ENCODE peak calls at places on chromosomes 12 and 14, in four cellular contexts. Q is HCT116, H is HepG2, P is K562. G is an unnamed sample.

GRCh38 chr14:68667313-68667791 is 125.5 kb downstream of the ZFP36L1 start:
- DNase-seq in Q (no peak), H (no peak), P (no peak), G (no peak)

GRCh38 chr12:76083246-76083735 is 1.2 kb downstream of the NAP1L1 start:
- DNase-seq in Q (no peak), H (no peak), P (no peak), G (no peak)

GRCh38 chr14:70254476-70254961 is 65.8 kb upstream of the SLC8A3 start:
- DNase-seq in Q (no peak), H (peak), P (peak), G (no peak)

GRCh38 chr12:51917041-51917590 is 9.8 kb downstream of the ACVRL1 start:
- DNase-seq in Q (no peak), H (no peak), P (no peak), G (no peak)

GRCh38 chr14:38056270-38056669 is 151.4 kb upstream of the SSTR1 start:
- DNase-seq in Q (no peak), H (no peak), P (no peak), G (no peak)

GRCh38 chr12:121811434-121812319 is 7.9 kb downstream of the SETD1B start:
- DNase-seq in Q (no peak), H (peak), P (peak), G (no peak)

GRCh38 chr14:24298892-24299254 is 707 bp downstream of the DHRS1 start:
- DNase-seq in Q (peak), H (peak), P (peak), G (no peak)

GRCh38 chr14:55123101-55123500 is 6.0 kb upstream of the LGALS3 start:
- DNase-seq in Q (no peak), H (no peak), P (no peak), G (no peak)

GRCh38 chr14:32939254-32940065 is 781 bp downstream of the NPAS3 start:
- DNase-seq in Q (no peak), H (no peak), P (no peak), G (no peak)

GRCh38 chr12:95731519-95731958 is 59.0 kb downstream of the NTN4 start:
- DNase-seq in Q (no peak), H (no peak), P (no peak), G (no peak)

GRCh38 chr12:86249856-86250255 is 6.3 kb downstream of the MGAT4C start:
- DNase-seq in Q (no peak), H (no peak), P (no peak), G (no peak)

GRCh38 chr12:124422570-124423523 is 128.0 kb downstream of the RFLNA start:
- DNase-seq in Q (peak), H (peak), P (peak), G (no peak)

GRCh38 chr14:99511421-99512109 is 30.4 kb downstream of the CCNK start:
- DNase-seq in Q (no peak), H (no peak), P (no peak), G (no peak)

GRCh38 chr14:51202914-51203665 is 37.0 kb upstream of the TMX1 start:
- DNase-seq in Q (no peak), H (no peak), P (no peak), G (no peak)

GRCh38 chr12:5435161-5435560 is 3.3 kb downstream of the NTF3 start:
- DNase-seq in Q (no peak), H (no peak), P (no peak), G (no peak)

GRCh38 chr12:44851586-44851985 is 24.5 kb downstream of the NELL2 start:
- DNase-seq in Q (no peak), H (no peak), P (no peak), G (no peak)

GRCh38 chr14:62934439-62934838 is 110.8 kb downstream of the KCNH5 start:
- DNase-seq in Q (no peak), H (no peak), P (no peak), G (no peak)

GRCh38 chr12:27555928-27556778 is 32.1 kb downstream of the PPFIBP1 start:
- DNase-seq in Q (no peak), H (no peak), P (no peak), G (no peak)

GRCh38 chr14:106218189-106218588 is 691.8 kb downstream of the TMEM121 start:
- DNase-seq in Q (no peak), H (no peak), P (no peak), G (no peak)
- TF ChIP-seq CTCF in Q (no peak), H (no peak), P (no peak), G (no peak)

GRCh38 chr12:127625372-127625771 is 641.6 kb upstream of the TMEM132C start:
- DNase-seq in Q (no peak), H (no peak), P (no peak), G (no peak)
- TF ChIP-seq TCF7L2 in Q (no peak), H (no peak), P (no peak), G (no peak)

DNA sequence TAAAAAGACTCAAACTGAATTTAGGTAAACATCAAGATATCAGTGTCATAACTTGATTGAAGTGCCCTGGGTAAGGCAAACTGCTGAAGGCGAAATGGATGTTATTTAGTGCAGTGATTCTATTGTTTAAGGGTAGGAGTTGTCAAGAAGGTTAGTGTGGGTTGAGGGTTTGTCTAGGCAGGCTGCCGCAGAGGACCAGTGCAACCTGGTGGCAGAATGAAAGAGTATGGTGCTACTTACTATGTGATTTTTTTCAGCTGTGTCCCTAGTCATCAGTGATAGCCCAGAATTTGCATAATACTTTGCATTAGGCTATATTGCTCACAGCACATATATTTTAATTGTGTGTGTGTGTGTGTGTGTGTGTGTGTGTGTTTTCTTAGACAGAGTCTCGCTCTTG is 1127.0 kb downstream of the GALC start:
- DNase-seq in Q (no peak), H (no peak), P (no peak), G (no peak)
- TF ChIP-seq CTCF in Q (no peak), H (peak), P (no peak), G (no peak)

DNA sequence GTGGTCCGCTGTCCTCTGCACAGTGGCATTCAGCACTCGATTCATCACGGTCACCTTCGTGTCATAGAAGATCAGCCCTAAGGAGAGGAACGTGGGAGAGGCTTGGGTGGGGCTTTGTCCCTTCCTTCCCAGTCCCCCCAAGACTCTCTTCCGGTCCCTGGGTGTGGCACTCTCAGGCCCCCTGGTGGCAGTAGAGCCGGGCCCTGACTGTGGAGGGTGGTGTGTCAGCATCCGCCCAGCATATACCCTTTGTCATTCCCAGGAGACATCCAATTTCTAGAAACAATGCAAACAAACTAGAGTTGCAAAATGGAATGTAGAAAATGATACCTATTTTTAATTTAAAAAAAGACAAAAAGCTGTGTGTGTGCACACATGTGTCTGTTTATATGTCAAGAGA is 45.0 kb downstream of the TRAFD1 start:
- DNase-seq in Q (no peak), H (no peak), P (peak), G (no peak)
- TF ChIP-seq TCF7L2 in Q (no peak), H (no peak), P (no peak), G (no peak)

DNA sequence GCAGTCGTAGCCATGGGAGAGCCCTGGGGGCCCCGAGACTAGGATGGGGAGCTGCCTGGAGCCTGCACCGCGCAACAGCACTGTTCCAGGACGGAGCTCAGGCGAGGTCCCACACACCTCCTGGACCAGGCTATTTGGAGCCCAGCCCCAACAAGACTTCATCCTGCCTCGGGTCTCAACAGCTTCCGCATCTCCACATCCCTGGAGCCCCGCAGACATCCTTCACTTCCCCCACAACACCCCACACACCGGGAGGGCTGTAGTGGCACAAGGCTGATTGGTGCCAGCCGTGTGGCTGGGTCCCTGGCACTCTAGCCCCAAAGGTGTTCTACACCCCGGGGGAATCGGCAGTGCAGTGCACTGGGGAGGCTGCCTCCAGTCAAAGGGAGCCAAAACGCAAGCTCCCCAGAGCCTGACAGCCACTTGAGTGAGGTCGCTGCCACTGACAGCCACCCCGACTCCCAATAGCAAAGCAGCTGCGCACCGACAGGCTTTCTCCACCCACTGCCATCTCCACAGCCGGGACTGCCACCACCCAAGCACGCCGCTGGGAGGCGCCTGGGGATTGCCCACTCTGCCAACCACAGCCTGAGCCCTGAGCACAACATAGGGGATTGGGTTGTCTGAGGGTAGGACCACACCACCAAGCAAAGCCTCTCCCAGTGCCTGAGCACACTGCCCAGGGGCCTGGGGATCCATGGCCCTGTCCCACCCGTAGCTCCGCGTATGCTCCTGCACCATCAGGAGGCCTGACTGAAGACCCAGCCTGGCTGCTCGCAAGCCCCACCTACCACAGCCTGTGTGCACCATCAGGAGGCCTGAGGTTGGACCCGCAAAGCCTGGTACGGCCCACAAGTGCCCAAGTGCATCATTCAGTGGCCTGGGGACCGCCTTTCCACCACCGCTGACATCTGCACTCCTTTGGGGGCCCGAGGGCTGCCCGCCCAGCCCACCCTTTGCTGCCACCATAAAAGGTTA is 13.2 kb upstream of the KLRF1 start:
- DNase-seq in Q (peak), H (peak), P (peak), G (no peak)
- TF ChIP-seq CTCF in Q (peak), H (peak), P (peak), G (peak)

GRCh38 chr12:54583726-54584125 is 4.7 kb downstream of the PPP1R1A start:
- DNase-seq in Q (no peak), H (no peak), P (no peak), G (no peak)
- TF ChIP-seq TCF7L2 in Q (no peak), H (no peak), P (no peak), G (no peak)

DNA sequence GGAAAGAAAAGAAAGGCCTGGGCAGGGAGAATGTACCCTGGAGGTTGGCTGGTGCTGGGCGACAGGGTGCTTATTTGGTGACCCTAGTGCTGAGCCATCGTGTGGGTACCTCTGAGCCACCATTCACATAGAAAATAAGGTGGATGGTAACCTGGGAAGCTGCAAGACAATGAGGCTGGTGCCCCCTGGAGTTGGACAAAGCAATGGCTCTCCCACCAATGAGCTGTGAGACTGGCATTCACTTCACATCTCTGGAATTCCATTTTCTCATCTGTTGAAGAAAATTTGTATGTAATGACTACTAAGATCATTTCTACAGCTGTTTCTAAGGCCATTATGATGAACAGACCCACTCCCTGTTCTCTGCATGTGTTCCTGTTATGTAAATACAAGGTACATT is 63.1 kb upstream of the IGF1 start:
- DNase-seq in Q (no peak), H (no peak), P (no peak), G (no peak)
- TF ChIP-seq CTCF in Q (peak), H (peak), P (peak), G (no peak)

GRCh38 chr14:105852378-105853088 is 326.1 kb downstream of the TMEM121 start:
- DNase-seq in Q (no peak), H (no peak), P (no peak), G (no peak)
- TF ChIP-seq TCF7L2 in Q (no peak), H (no peak), P (no peak), G (no peak)

GRCh38 chr12:49130151-49131050 is 794 bp downstream of the TUBA1B start:
- DNase-seq in Q (peak), H (peak), P (peak), G (peak)

GRCh38 chr12:49129332-49130150 is 1.7 kb downstream of the TUBA1B start:
- DNase-seq in Q (no peak), H (no peak), P (no peak), G (no peak)

GRCh38 chr12:49133014-49133413 is 1.8 kb upstream of the TUBA1B start:
- DNase-seq in Q (no peak), H (no peak), P (peak), G (no peak)

GRCh38 chr12:49131973-49132461 is 822 bp upstream of the TUBA1B start:
- DNase-seq in Q (no peak), H (no peak), P (no peak), G (peak)

DNA sequence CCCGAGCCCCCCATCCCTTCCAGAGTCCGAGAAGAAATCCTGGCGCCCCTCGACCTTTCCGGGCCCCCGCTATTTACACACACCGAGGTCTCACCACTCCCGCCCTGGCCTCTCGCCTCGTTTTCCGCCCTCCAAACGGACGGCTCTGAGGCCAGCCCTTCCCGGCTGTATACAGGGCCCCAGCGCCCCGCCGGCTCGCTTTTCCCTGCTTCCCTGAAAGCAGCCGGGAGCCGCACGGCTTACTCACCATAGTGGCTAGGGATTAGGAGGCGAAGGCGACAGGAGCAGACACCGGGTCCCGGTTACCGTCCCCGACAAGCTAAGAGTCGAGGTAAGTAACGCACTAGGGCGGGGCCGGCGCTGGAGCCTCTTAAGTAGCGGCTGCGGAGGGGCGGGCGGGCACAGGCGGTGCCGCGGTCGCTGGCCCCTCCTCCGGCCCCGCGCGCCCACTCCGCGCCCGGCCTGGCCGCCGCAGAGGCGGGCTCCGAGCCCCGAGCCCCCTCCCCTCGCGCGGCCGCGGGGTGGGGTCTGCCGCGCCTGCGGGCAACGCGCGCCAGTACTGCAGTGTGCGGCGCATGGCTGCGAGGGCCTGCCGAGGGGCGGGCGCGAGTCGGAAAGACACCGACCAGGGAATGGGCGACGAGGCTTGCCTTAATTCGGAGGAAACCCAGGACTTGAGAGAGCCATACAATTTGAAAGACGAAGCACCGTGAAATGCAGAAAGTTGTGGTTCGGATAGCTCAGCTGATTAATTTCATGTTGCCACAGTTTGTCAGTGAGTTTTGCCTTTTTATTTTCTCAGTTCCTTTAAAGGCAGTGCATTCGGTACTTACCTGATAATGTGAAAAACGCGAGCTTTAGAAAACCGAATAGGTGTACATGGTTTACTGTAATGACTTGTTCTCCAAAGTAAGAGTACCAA is at the start of gene TUBA1B:
- DNase-seq in Q (peak), H (peak), P (peak), G (peak)
- TF ChIP-seq CTCF in Q (no peak), H (no peak), P (no peak), G (no peak)

DNA sequence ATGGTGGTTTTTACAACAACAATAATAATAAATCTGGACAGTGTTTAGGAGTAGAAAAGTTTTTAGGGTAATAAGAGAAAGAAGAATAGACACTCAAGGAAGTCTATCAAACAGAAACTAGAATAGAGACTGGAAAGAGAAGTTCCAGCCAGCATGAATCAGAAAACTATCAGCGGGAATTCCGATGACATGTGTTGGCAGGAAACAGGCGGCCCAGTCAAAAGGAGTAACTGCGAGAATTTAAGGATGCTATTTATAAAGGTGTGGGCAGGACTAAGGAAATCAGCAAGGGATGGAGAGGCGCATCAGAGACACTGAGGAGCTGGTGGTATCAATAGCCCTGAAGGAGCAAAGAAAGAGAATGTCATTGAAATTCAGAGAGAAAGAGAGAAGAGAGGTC is 89.9 kb downstream of the TBX5 start:
- DNase-seq in Q (no peak), H (no peak), P (no peak), G (no peak)
- TF ChIP-seq TCF7L2 in Q (no peak), H (no peak), P (no peak), G (no peak)

G was measured in Panc1.